ENCODE peak calls at places on chromosomes 16 and 17, in six cellular contexts. W is AG10803, A is esophagus squamous epithelium, Z is uterus, Y is neural progenitor cell, H is omental fat pad. N is an unnamed sample.

GRCh38 chr16:86808863-86809444 is 230.6 kb downstream of the FOXL1 start:
- DNase-seq in W (no peak), A (no peak), Z (no peak), Y (no peak), H (no peak), N (no peak)

GRCh38 chr17:31803494-31804213 is 55.4 kb downstream of the COPRS start:
- DNase-seq in W (no peak), A (no peak), Z (no peak), Y (no peak), H (no peak), N (no peak)

GRCh38 chr16:88747588-88748301 is 37.3 kb downstream of the PIEZO1 start:
- DNase-seq in W (no peak), A (no peak), Z (no peak), Y (no peak), H (no peak), N (no peak)

GRCh38 chr16:83958842-83959565 is 6.0 kb downstream of the OSGIN1 start:
- DNase-seq in W (no peak), A (no peak), Z (no peak), Y (no peak), H (no peak), N (no peak)

GRCh38 chr16:55502801-55503366 is 6.0 kb upstream of the LPCAT2 start:
- DNase-seq in W (peak), A (no peak), Z (peak), Y (peak), H (no peak), N (peak)

GRCh38 chr16:3513892-3514600 is 13.2 kb downstream of the CLUAP1 start:
- DNase-seq in W (no peak), A (no peak), Z (no peak), Y (no peak), H (no peak), N (no peak)

GRCh38 chr16:81421536-81421935 is 23.1 kb upstream of the CMIP start:
- DNase-seq in W (no peak), A (no peak), Z (no peak), Y (no peak), H (no peak), N (no peak)

GRCh38 chr17:81082177-81083073 is 47.5 kb downstream of the BAIAP2 start:
- DNase-seq in W (no peak), A (no peak), Z (no peak), Y (no peak), H (no peak), N (no peak)

GRCh38 chr16:57814896-57815295 is 12.6 kb upstream of the KIFC3 start:
- DNase-seq in W (no peak), A (no peak), Z (no peak), Y (no peak), H (no peak), N (no peak)

GRCh38 chr17:42171831-42172230 is 9.1 kb downstream of the KCNH4 start:
- DNase-seq in W (no peak), A (no peak), Z (no peak), Y (peak), H (no peak), N (no peak)

GRCh38 chr17:75754378-75755204 is 10.4 kb downstream of the GALK1 start:
- DNase-seq in W (no peak), A (no peak), Z (peak), Y (no peak), H (no peak), N (no peak)

GRCh38 chr17:82073446-82073845 is 7.8 kb upstream of the DUS1L start:
- DNase-seq in W (no peak), A (no peak), Z (no peak), Y (no peak), H (no peak), N (no peak)

GRCh38 chr17:15914400-15915165 is 30.3 kb upstream of the ADORA2B start:
- DNase-seq in W (peak), A (no peak), Z (no peak), Y (no peak), H (no peak), N (no peak)

GRCh38 chr17:17780941-17781590 is 55.7 kb downstream of the SREBF1 start:
- DNase-seq in W (no peak), A (no peak), Z (peak), Y (peak), H (no peak), N (peak)

GRCh38 chr16:87968541-87968940 is 17.3 kb downstream of the BANP start:
- DNase-seq in W (peak), A (no peak), Z (no peak), Y (no peak), H (no peak), N (no peak)

GRCh38 chr17:44599298-44600175 is 42.3 kb downstream of the FZD2 start:
- DNase-seq in W (peak), A (peak), Z (peak), Y (peak), H (peak), N (peak)

GRCh38 chr16:75139498-75139897 is 8.8 kb upstream of the ZFP1 start:
- DNase-seq in W (no peak), A (no peak), Z (no peak), Y (no peak), H (no peak), N (no peak)

GRCh38 chr16:57341441-57342303 is 16.9 kb upstream of the CCL22 start:
- DNase-seq in W (peak), A (no peak), Z (no peak), Y (no peak), H (no peak), N (no peak)

GRCh38 chr16:25027281-25027680 is 12.1 kb upstream of the ARHGAP17 start:
- DNase-seq in W (no peak), A (no peak), Z (no peak), Y (no peak), H (no peak), N (no peak)

GRCh38 chr17:2624292-2624731 is 30.9 kb downstream of the PAFAH1B1 start:
- DNase-seq in W (no peak), A (no peak), Z (no peak), Y (no peak), H (no peak), N (no peak)

GRCh38 chr17:1860978-1861377 is 31.2 kb downstream of the RPA1 start:
- DNase-seq in W (no peak), A (no peak), Z (no peak), Y (no peak), H (no peak), N (no peak)

GRCh38 chr17:61766520-61766919 is 96.8 kb downstream of the BRIP1 start:
- DNase-seq in W (no peak), A (no peak), Z (no peak), Y (no peak), H (no peak), N (no peak)

GRCh38 chr17:74852237-74853047 is 7.2 kb downstream of the GRIN2C start:
- DNase-seq in W (no peak), A (no peak), Z (no peak), Y (peak), H (no peak), N (no peak)

GRCh38 chr16:28010671-28011070 is 52.8 kb downstream of the GSG1L start:
- DNase-seq in W (peak), A (no peak), Z (no peak), Y (no peak), H (no peak), N (no peak)

GRCh38 chr16:75319513-75320401 is 68.3 kb upstream of the BCAR1 start:
- DNase-seq in W (peak), A (no peak), Z (no peak), Y (no peak), H (no peak), N (no peak)

GRCh38 chr17:38749222-38750043 is 1.3 kb upstream of the PCGF2 start:
- DNase-seq in W (peak), A (no peak), Z (peak), Y (peak), H (peak), N (peak)

GRCh38 chr17:43875476-43876147 is 28.6 kb downstream of the CD300LG start:
- DNase-seq in W (no peak), A (no peak), Z (no peak), Y (no peak), H (no peak), N (no peak)

GRCh38 chr16:21684199-21684598 is 20.4 kb downstream of the OTOA start:
- DNase-seq in W (no peak), A (no peak), Z (no peak), Y (peak), H (no peak), N (no peak)

GRCh38 chr16:9119795-9120194 is 28.4 kb downstream of the HAPSTR1 start:
- DNase-seq in W (peak), A (no peak), Z (peak), Y (no peak), H (no peak), N (peak)

GRCh38 chr17:71765437-71765836 is 355.4 kb upstream of the SOX9 start:
- DNase-seq in W (no peak), A (no peak), Z (no peak), Y (no peak), H (no peak), N (no peak)

GRCh38 chr16:78097522-78097921 is 1.9 kb upstream of the WWOX start:
- DNase-seq in W (no peak), A (no peak), Z (no peak), Y (no peak), H (no peak), N (no peak)

GRCh38 chr16:791131-791530 is 2.7 kb downstream of the CHTF18 start:
- DNase-seq in W (no peak), A (no peak), Z (no peak), Y (no peak), H (no peak), N (no peak)

GRCh38 chr17:33779399-33779697 is 475.7 kb upstream of the CCL2 start:
- DNase-seq in W (no peak), A (no peak), Z (no peak), Y (no peak), H (no peak), N (no peak)
- TF ChIP-seq CTCF in W (no peak), A (no peak), Z (no peak), Y (no peak), H (no peak), N (peak)

DNA sequence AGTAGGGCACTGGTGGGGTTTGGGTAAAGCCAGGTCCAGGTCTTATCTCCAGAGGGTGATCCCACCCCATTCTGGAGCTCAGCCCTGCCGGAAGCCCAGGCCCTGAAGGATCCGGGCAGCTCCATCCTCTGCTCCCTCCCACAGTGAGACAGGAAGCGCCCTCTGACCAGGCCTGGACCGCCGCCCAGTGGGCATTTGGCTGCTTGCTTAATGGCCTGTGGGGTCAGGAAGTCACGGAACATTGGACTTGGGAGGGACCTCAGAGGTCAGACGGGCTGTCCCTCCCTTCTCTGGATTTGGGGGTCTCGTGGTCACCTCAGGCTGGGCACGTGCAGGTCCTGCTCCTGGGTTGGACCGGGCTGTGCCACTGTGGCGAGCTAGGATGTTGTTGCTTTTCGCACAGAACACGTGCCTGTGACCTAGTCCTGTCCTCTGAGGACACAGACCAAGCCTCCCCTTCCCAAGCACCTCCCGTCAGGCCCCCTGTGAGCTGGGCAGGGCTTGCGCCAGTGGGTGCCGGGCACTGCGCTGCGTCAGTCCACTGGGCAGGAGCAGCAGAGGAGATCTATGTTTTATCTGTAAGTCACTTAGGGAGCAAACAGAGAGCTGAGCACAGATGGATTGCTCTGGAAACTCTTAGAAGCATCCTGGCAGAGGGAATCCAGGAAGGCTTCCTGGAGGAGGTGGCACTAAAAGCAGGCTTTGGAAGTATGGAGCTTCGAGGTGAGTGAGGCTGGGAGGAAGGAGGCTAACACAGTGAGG is 49.4 kb upstream of the GSE1 start:
- DNase-seq in W (peak), A (no peak), Z (peak), Y (no peak), H (no peak), N (peak)
- TF ChIP-seq CTCF in W (no peak), A (no peak), Z (no peak), Y (peak), H (no peak), N (no peak)

GRCh38 chr17:57253307-57254065 is 2.8 kb upstream of the MSI2 start:
- DNase-seq in W (no peak), A (no peak), Z (no peak), Y (no peak), H (no peak), N (no peak)

GRCh38 chr17:57255776-57256681 is at the start of gene MSI2:
- DNase-seq in W (peak), A (peak), Z (peak), Y (peak), H (peak), N (peak)

GRCh38 chr17:57257213-57257873 is 1.0 kb downstream of the MSI2 start:
- DNase-seq in W (no peak), A (no peak), Z (no peak), Y (peak), H (no peak), N (peak)

GRCh38 chr17:57256708-57257112 is 387 bp downstream of the MSI2 start:
- DNase-seq in W (no peak), A (no peak), Z (no peak), Y (peak), H (no peak), N (peak)

DNA sequence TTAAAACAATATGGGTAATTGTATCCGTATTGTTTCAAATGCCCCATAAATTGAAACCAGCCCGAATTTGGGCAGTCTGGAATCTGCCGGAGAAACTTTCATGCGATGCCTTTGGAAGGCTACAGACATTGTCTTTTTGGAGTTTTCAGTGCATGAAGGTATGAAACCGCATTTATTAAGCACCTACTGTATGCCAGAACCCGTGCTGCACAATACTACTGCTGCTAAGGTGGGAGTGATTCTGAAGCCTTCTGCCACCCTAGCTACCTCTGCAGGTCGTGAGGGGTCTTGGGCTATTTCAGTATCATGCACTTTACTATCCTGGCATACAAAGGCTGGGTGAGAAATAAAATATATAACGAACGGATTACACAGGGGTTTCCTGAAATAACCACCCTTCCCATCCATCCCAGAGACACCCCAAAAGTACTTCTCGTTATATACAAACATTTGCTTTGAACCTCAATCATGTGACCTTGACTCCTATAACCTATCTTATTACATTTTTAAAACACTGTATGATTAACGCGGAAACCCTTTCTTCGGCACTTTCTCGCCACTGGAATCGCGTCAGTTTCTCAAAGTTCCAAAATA is 1.0 kb upstream of the MSI2 start:
- DNase-seq in W (no peak), A (no peak), Z (no peak), Y (no peak), H (no peak), N (no peak)
- TF ChIP-seq CTCF in W (no peak), A (no peak), Z (no peak), Y (no peak), H (no peak), N (no peak)

DNA sequence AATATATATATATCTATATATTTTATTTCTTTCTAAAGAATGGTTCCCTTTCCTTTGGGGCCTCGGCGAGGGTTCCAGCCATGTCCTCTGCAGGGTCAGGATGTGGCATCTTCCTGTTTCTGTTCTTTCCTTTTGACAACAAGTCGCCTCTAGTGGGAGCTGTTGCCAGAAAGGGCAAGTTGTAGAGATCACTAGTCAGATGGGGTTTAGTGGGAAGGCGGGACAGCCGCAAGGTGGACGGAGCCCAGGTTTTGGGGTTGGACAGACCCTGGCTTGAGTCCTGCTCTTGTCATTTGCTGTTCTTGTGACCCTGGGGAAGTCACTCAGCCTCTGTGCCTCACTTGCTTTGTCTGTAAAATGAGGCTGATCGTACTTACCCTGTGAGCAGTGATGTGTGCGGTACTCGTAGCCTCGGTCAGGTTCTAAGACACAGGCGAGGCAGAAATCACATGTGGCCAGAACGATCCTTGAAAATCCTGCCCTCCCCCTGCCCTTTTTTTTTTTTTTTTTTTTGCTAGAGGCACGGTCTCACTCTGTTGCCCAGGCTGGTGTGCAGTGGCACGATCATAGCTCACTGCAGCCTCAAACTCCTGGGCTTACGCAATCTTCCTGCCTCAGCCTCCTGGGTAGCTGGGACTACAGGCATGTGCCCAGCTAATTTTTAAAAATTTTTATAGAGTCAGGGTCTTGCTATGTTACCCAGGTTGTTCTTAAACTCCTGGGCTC is 80.1 kb downstream of the ABCC6 start:
- DNase-seq in W (no peak), A (no peak), Z (no peak), Y (peak), H (no peak), N (no peak)
- TF ChIP-seq CTCF in W (peak), A (peak), Z (no peak), Y (peak), H (no peak), N (no peak)

GRCh38 chr16:14309906-14310305 is 238.8 kb downstream of the MRTFB start:
- DNase-seq in W (peak), A (no peak), Z (no peak), Y (no peak), H (no peak), N (peak)

GRCh38 chr16:14307623-14308356 is 236.7 kb downstream of the MRTFB start:
- DNase-seq in W (peak), A (no peak), Z (no peak), Y (no peak), H (no peak), N (peak)

GRCh38 chr16:14308357-14308723 is 237.2 kb downstream of the MRTFB start:
- DNase-seq in W (no peak), A (no peak), Z (no peak), Y (no peak), H (no peak), N (no peak)

GRCh38 chr16:14310519-14310991 is 239.4 kb downstream of the MRTFB start:
- DNase-seq in W (peak), A (no peak), Z (no peak), Y (peak), H (no peak), N (no peak)

GRCh38 chr16:14309001-14309886 is 238.1 kb downstream of the MRTFB start:
- DNase-seq in W (peak), A (no peak), Z (no peak), Y (peak), H (no peak), N (no peak)
- TF ChIP-seq CTCF in W (peak), A (no peak), Z (no peak), Y (peak), H (no peak), N (no peak)

GRCh38 chr17:70622382-70623260 is 453.3 kb downstream of the KCNJ2 start:
- DNase-seq in W (peak), A (no peak), Z (no peak), Y (peak), H (no peak), N (peak)
- TF ChIP-seq CTCF in W (peak), A (peak), Z (no peak), Y (peak), H (no peak), N (no peak)

GRCh38 chr16:67864594-67864993 is 8.3 kb upstream of the EDC4 start:
- DNase-seq in W (no peak), A (no peak), Z (no peak), Y (peak), H (no peak), N (no peak)

GRCh38 chr16:67862623-67863583 is 9.9 kb upstream of the EDC4 start:
- DNase-seq in W (peak), A (no peak), Z (peak), Y (no peak), H (no peak), N (peak)

GRCh38 chr16:67861877-67862276 is 11.0 kb upstream of the EDC4 start:
- DNase-seq in W (no peak), A (no peak), Z (no peak), Y (no peak), H (no peak), N (no peak)

GRCh38 chr16:67868290-67868689 is 4.6 kb upstream of the EDC4 start:
- DNase-seq in W (no peak), A (no peak), Z (no peak), Y (no peak), H (no peak), N (no peak)

GRCh38 chr16:67865318-67865717 is 7.5 kb upstream of the EDC4 start:
- DNase-seq in W (peak), A (no peak), Z (no peak), Y (peak), H (no peak), N (peak)
- TF ChIP-seq CTCF in W (peak), A (peak), Z (no peak), Y (peak), H (no peak), N (no peak)